ENCODE peak calls at places on chromosome 18, in six cellular contexts. One of them, this sample, is unnamed.
A peak's percentile ranks its signal among the peaks of the same experiment; 100 is the strongest.

GRCh38 chr18:78738076-78738690 is 241.4 kb upstream of the SALL3 start:
- DNase-seq in GM23338: no peak
- DNase-seq in MM.1S: no peak
- DNase-seq in nephron progenitor cell: no peak
- DNase-seq in foreskin fibroblast: no peak
- DNase-seq in GM10248: no peak
- DNase-seq in this sample: no peak

GRCh38 chr18:12839057-12839525 is 44.9 kb downstream of the PTPN2 start:
- DNase-seq in GM23338: no peak
- DNase-seq in MM.1S: peak; percentile 61
- DNase-seq in nephron progenitor cell: no peak
- DNase-seq in foreskin fibroblast: peak; percentile 5
- DNase-seq in GM10248: peak; percentile 53
- DNase-seq in this sample: no peak

GRCh38 chr18:67219821-67220220 is 296.7 kb downstream of the DSEL start:
- DNase-seq in GM23338: no peak
- DNase-seq in MM.1S: no peak
- DNase-seq in nephron progenitor cell: no peak
- DNase-seq in foreskin fibroblast: no peak
- DNase-seq in GM10248: no peak
- DNase-seq in this sample: no peak

GRCh38 chr18:53698907-53699306 is 525.6 kb downstream of the MBD2 start:
- DNase-seq in GM23338: peak; percentile 55
- DNase-seq in MM.1S: peak; percentile 29
- DNase-seq in nephron progenitor cell: peak; percentile 41
- DNase-seq in foreskin fibroblast: peak; percentile 63
- DNase-seq in GM10248: peak; percentile 22
- DNase-seq in this sample: peak; percentile 5

GRCh38 chr18:25144835-25145234 is 207.1 kb downstream of the ZNF521 start:
- DNase-seq in GM23338: no peak
- DNase-seq in MM.1S: no peak
- DNase-seq in nephron progenitor cell: no peak
- DNase-seq in foreskin fibroblast: peak; percentile 90
- DNase-seq in GM10248: no peak
- DNase-seq in this sample: peak; percentile 54

GRCh38 chr18:25737710-25738251 is 352.6 kb downstream of the SS18 start:
- DNase-seq in GM23338: no peak
- DNase-seq in MM.1S: no peak
- DNase-seq in nephron progenitor cell: no peak
- DNase-seq in foreskin fibroblast: peak; percentile 96
- DNase-seq in GM10248: no peak
- DNase-seq in this sample: peak; percentile 58

GRCh38 chr18:60739212-60739611 is 366.6 kb upstream of the MC4R start:
- DNase-seq in GM23338: peak; percentile 8
- DNase-seq in MM.1S: no peak
- DNase-seq in nephron progenitor cell: no peak
- DNase-seq in foreskin fibroblast: no peak
- DNase-seq in GM10248: no peak
- DNase-seq in this sample: no peak

GRCh38 chr18:31230495-31230894 is 67.8 kb upstream of the DSC1 start:
- DNase-seq in GM23338: no peak
- DNase-seq in MM.1S: no peak
- DNase-seq in nephron progenitor cell: no peak
- DNase-seq in foreskin fibroblast: no peak
- DNase-seq in GM10248: peak; percentile 29
- DNase-seq in this sample: no peak

GRCh38 chr18:12520442-12520992 is 112.8 kb downstream of the PRELID3A start:
- DNase-seq in GM23338: no peak
- DNase-seq in MM.1S: no peak
- DNase-seq in nephron progenitor cell: peak; percentile 5
- DNase-seq in foreskin fibroblast: peak; percentile 25
- DNase-seq in GM10248: no peak
- DNase-seq in this sample: no peak

GRCh38 chr18:36333418-36333817 is 35.9 kb downstream of the FHOD3 start:
- DNase-seq in GM23338: no peak
- DNase-seq in MM.1S: no peak
- DNase-seq in nephron progenitor cell: no peak
- DNase-seq in foreskin fibroblast: peak; percentile 87
- DNase-seq in GM10248: no peak
- DNase-seq in this sample: peak; percentile 80

GRCh38 chr18:50674307-50674706 is 114.4 kb downstream of the MAPK4 start:
- DNase-seq in GM23338: no peak
- DNase-seq in MM.1S: no peak
- DNase-seq in nephron progenitor cell: no peak
- DNase-seq in foreskin fibroblast: no peak
- DNase-seq in GM10248: no peak
- DNase-seq in this sample: no peak

GRCh38 chr18:52339891-52340371 is at the start of gene DCC:
- DNase-seq in GM23338: peak; percentile 82
- DNase-seq in MM.1S: peak; percentile 54
- DNase-seq in nephron progenitor cell: peak; percentile 71
- DNase-seq in foreskin fibroblast: peak; percentile 77
- DNase-seq in GM10248: peak; percentile 28
- DNase-seq in this sample: no peak

GRCh38 chr18:14747513-14748474 is at the start of gene ANKRD30B:
- DNase-seq in GM23338: no peak
- DNase-seq in MM.1S: no peak
- DNase-seq in nephron progenitor cell: no peak
- DNase-seq in foreskin fibroblast: peak; percentile 2
- DNase-seq in GM10248: peak; percentile 2
- DNase-seq in this sample: no peak

GRCh38 chr18:41974661-41975286 is 19.7 kb downstream of the PIK3C3 start:
- DNase-seq in GM23338: no peak
- DNase-seq in MM.1S: no peak
- DNase-seq in nephron progenitor cell: no peak
- DNase-seq in foreskin fibroblast: no peak
- DNase-seq in GM10248: no peak
- DNase-seq in this sample: no peak

GRCh38 chr18:10562773-10563160 is 36.9 kb downstream of the NAPG start:
- DNase-seq in GM23338: no peak
- DNase-seq in MM.1S: no peak
- DNase-seq in nephron progenitor cell: no peak
- DNase-seq in foreskin fibroblast: no peak
- DNase-seq in GM10248: no peak
- DNase-seq in this sample: no peak

GRCh38 chr18:5984245-5984644 is 88.9 kb upstream of the TMEM200C start:
- DNase-seq in GM23338: no peak
- DNase-seq in MM.1S: no peak
- DNase-seq in nephron progenitor cell: no peak
- DNase-seq in foreskin fibroblast: no peak
- DNase-seq in GM10248: no peak
- DNase-seq in this sample: no peak

GRCh38 chr18:64919971-64920370 is 771.1 kb upstream of the LINC00305 start:
- DNase-seq in GM23338: no peak
- DNase-seq in MM.1S: no peak
- DNase-seq in nephron progenitor cell: no peak
- DNase-seq in foreskin fibroblast: no peak
- DNase-seq in GM10248: no peak
- DNase-seq in this sample: no peak

GRCh38 chr18:3323900-3324299 is 62.0 kb downstream of the MYL12B start:
- DNase-seq in GM23338: no peak
- DNase-seq in MM.1S: no peak
- DNase-seq in nephron progenitor cell: no peak
- DNase-seq in foreskin fibroblast: peak; percentile 12
- DNase-seq in GM10248: peak; percentile 31
- DNase-seq in this sample: no peak

GRCh38 chr18:40382191-40382590 is 1572.8 kb upstream of the PIK3C3 start:
- DNase-seq in GM23338: no peak
- DNase-seq in MM.1S: no peak
- DNase-seq in nephron progenitor cell: no peak
- DNase-seq in foreskin fibroblast: peak; percentile 57
- DNase-seq in GM10248: no peak
- DNase-seq in this sample: no peak

GRCh38 chr18:58993260-58993659 is 128.6 kb downstream of the ZNF532 start:
- DNase-seq in GM23338: no peak
- DNase-seq in MM.1S: no peak
- DNase-seq in nephron progenitor cell: no peak
- DNase-seq in foreskin fibroblast: peak; percentile 88
- DNase-seq in GM10248: no peak
- DNase-seq in this sample: peak; percentile 77

GRCh38 chr18:56386856-56387255 is 251.5 kb downstream of the TXNL1 start:
- DNase-seq in GM23338: no peak
- DNase-seq in MM.1S: no peak
- DNase-seq in nephron progenitor cell: no peak
- DNase-seq in foreskin fibroblast: no peak
- DNase-seq in GM10248: no peak
- DNase-seq in this sample: no peak

GRCh38 chr18:23903971-23904370 is 110.6 kb upstream of the TTC39C start:
- DNase-seq in GM23338: no peak
- DNase-seq in MM.1S: no peak
- DNase-seq in nephron progenitor cell: no peak
- DNase-seq in foreskin fibroblast: no peak
- DNase-seq in GM10248: no peak
- DNase-seq in this sample: no peak

GRCh38 chr18:45383228-45383627 is 232.0 kb upstream of the SLC14A2 start:
- DNase-seq in GM23338: no peak
- DNase-seq in MM.1S: no peak
- DNase-seq in nephron progenitor cell: no peak
- DNase-seq in foreskin fibroblast: no peak
- DNase-seq in GM10248: no peak
- DNase-seq in this sample: no peak

GRCh38 chr18:70827632-70828031 is 538.8 kb downstream of the SOCS6 start:
- DNase-seq in GM23338: no peak
- DNase-seq in MM.1S: no peak
- DNase-seq in nephron progenitor cell: no peak
- DNase-seq in foreskin fibroblast: no peak
- DNase-seq in GM10248: no peak
- DNase-seq in this sample: no peak
- TF ChIP-seq CTCF in GM23338: no peak
- TF ChIP-seq CTCF in MM.1S: no peak
- TF ChIP-seq CTCF in nephron progenitor cell: no peak
- TF ChIP-seq CTCF in foreskin fibroblast: no peak
- TF ChIP-seq CTCF in GM10248: no peak
- TF ChIP-seq CTCF in this sample: no peak

GRCh38 chr18:47528343-47528742 is 276.9 kb upstream of the SKOR2 start:
- DNase-seq in GM23338: no peak
- DNase-seq in MM.1S: no peak
- DNase-seq in nephron progenitor cell: no peak
- DNase-seq in foreskin fibroblast: no peak
- DNase-seq in GM10248: no peak
- DNase-seq in this sample: no peak

GRCh38 chr18:47526147-47526546 is 274.7 kb upstream of the SKOR2 start:
- DNase-seq in GM23338: peak; percentile 5
- DNase-seq in MM.1S: no peak
- DNase-seq in nephron progenitor cell: no peak
- DNase-seq in foreskin fibroblast: no peak
- DNase-seq in GM10248: no peak
- DNase-seq in this sample: no peak

GRCh38 chr18:47530695-47531094 is 279.2 kb upstream of the SKOR2 start:
- DNase-seq in GM23338: no peak
- DNase-seq in MM.1S: no peak
- DNase-seq in nephron progenitor cell: no peak
- DNase-seq in foreskin fibroblast: no peak
- DNase-seq in GM10248: no peak
- DNase-seq in this sample: no peak

DNA sequence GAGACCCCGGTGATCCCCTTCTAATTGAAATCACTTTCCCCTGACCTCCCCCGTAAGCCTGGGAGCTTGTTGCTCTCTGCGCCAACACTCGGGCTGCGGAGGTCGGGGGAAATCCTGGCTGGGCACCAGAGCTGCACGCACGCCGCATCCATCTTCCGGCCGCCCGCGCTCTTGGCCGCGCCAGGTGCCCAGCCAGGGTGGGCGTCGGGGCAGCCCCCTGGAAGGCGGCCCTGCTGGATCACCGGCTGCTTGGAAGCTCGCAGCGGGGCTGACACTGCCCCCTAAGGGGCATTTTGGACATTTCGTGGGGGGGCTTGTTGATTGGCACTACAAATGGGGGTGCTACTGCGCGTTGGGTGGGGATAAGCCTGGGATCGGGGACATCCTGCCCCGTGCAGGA is 280.3 kb upstream of the SKOR2 start:
- DNase-seq in GM23338: peak; percentile 66
- DNase-seq in MM.1S: no peak
- DNase-seq in nephron progenitor cell: peak; percentile 32
- DNase-seq in foreskin fibroblast: no peak
- DNase-seq in GM10248: no peak
- DNase-seq in this sample: no peak
- TF ChIP-seq CTCF in GM23338: peak; percentile 62
- TF ChIP-seq CTCF in MM.1S: no peak
- TF ChIP-seq CTCF in nephron progenitor cell: peak; percentile 26
- TF ChIP-seq CTCF in foreskin fibroblast: no peak
- TF ChIP-seq CTCF in GM10248: no peak
- TF ChIP-seq CTCF in this sample: no peak

GRCh38 chr18:69161383-69162028 is 239.2 kb upstream of the DOK6 start:
- DNase-seq in GM23338: no peak
- DNase-seq in MM.1S: no peak
- DNase-seq in nephron progenitor cell: no peak
- DNase-seq in foreskin fibroblast: no peak
- DNase-seq in GM10248: no peak
- DNase-seq in this sample: peak; percentile 2
- TF ChIP-seq CTCF in GM23338: no peak
- TF ChIP-seq CTCF in MM.1S: no peak
- TF ChIP-seq CTCF in nephron progenitor cell: no peak
- TF ChIP-seq CTCF in foreskin fibroblast: no peak
- TF ChIP-seq CTCF in GM10248: no peak
- TF ChIP-seq CTCF in this sample: no peak

GRCh38 chr18:8881103-8881502 is 175.7 kb downstream of the MTCL1 start:
- DNase-seq in GM23338: no peak
- DNase-seq in MM.1S: no peak
- DNase-seq in nephron progenitor cell: no peak
- DNase-seq in foreskin fibroblast: no peak
- DNase-seq in GM10248: no peak
- DNase-seq in this sample: no peak

GRCh38 chr18:8883409-8883668 is 178.0 kb downstream of the MTCL1 start:
- DNase-seq in GM23338: no peak
- DNase-seq in MM.1S: no peak
- DNase-seq in nephron progenitor cell: no peak
- DNase-seq in foreskin fibroblast: no peak
- DNase-seq in GM10248: no peak
- DNase-seq in this sample: no peak

GRCh38 chr18:8876887-8877286 is 171.5 kb downstream of the MTCL1 start:
- DNase-seq in GM23338: no peak
- DNase-seq in MM.1S: no peak
- DNase-seq in nephron progenitor cell: no peak
- DNase-seq in foreskin fibroblast: no peak
- DNase-seq in GM10248: no peak
- DNase-seq in this sample: no peak

DNA sequence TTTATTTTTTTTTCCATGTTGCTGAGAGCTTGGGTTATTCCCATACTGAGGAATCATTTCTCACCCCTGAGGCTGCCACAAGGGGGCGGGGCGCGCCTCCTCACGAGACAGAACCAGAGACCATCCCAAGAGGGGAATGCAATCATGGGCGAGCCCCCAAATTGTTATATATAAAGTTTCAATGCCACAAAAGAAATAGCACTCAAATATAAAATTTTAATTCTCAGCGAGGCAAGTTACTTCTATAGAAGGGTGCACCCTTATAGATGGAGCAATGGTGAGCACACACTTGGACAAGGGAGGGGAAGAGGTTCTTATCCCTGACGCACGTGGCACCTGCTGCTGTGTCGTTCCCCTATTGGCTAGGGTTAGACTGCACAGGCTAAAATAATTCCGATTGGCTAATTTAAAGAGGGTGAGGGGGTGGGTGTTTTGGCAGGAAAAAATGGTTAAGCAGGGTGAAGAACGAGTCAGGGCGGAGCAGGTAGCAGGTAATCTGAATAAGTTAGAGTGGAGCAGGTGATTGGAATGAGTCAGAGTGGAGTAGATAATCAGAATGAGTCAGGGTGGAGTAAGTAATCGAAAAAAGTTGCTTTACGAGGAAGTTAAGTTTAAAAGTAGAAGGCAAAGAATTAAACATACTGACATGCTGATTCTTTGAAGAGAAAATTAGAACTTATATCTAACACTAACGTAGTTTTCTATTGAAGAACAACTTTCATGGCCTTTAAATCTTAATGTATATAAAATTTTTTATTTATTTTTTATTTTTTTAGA is 177.5 kb downstream of the MTCL1 start:
- DNase-seq in GM23338: peak; percentile 86
- DNase-seq in MM.1S: peak; percentile 19
- DNase-seq in nephron progenitor cell: peak; percentile 22
- DNase-seq in foreskin fibroblast: no peak
- DNase-seq in GM10248: no peak
- DNase-seq in this sample: no peak
- TF ChIP-seq CTCF in GM23338: peak; percentile 67
- TF ChIP-seq CTCF in MM.1S: peak; percentile 59
- TF ChIP-seq CTCF in nephron progenitor cell: no peak
- TF ChIP-seq CTCF in foreskin fibroblast: no peak
- TF ChIP-seq CTCF in GM10248: no peak
- TF ChIP-seq CTCF in this sample: no peak

This sample was measured in AG09319.